ENCODE peak calls at places on chromosomes 7 and 10, in eight cellular contexts. P is heart left ventricle, L is transverse colon, Q is HepG2, W is IMR-90, O is stomach, J is endothelial cell of umbilical vein, T is spleen. X is an unnamed sample. For H3K9me3, the result is how much of the 10 kb centered on the place peaks cover.

GRCh38 chr7:47576031-47576908 is 5.6 kb downstream of the TNS3 start:
- DNase-seq in Q (peak), P (peak), O (peak), T (no peak), J (no peak), W (peak), L (peak), X (peak)

GRCh38 chr10:78331391-78331922 is 297.8 kb downstream of the RPS24 start:
- DNase-seq in L (no peak), P (peak), T (no peak), W (peak), O (no peak), Q (no peak), J (no peak), X (peak)

GRCh38 chr7:15821484-15822122 is 135.1 kb upstream of the MEOX2 start:
- DNase-seq in W (no peak), T (no peak), Q (no peak), P (no peak), J (no peak), O (no peak), L (no peak), X (no peak)

GRCh38 chr10:78045237-78045636 is 11.6 kb downstream of the RPS24 start:
- DNase-seq in L (no peak), O (no peak), J (no peak), Q (no peak), T (no peak), P (no peak), W (no peak), X (no peak)

GRCh38 chr7:64882341-64883112 is 20.5 kb upstream of the ZNF273 start:
- DNase-seq in Q (no peak), O (peak), J (peak), P (peak), W (no peak), T (peak), L (peak), X (peak)

GRCh38 chr7:11557627-11558026 is 274.4 kb downstream of the THSD7A start:
- DNase-seq in W (no peak), Q (peak), O (no peak), J (peak), L (no peak), P (no peak), T (no peak), X (no peak)

GRCh38 chr10:73641272-73642060 is at the start of gene MYOZ1:
- DNase-seq in J (no peak), T (no peak), L (no peak), P (no peak), W (no peak), Q (no peak), O (no peak), X (no peak)

GRCh38 chr10:31745612-31746376 is 182.8 kb downstream of the ARHGAP12 start:
- DNase-seq in P (no peak), O (no peak), Q (peak), J (peak), L (no peak), W (peak), T (no peak), X (no peak)

GRCh38 chr10:43361532-43362190 is 9.8 kb upstream of the FXYD4 start:
- DNase-seq in L (no peak), W (no peak), P (no peak), O (no peak), Q (no peak), T (no peak), J (no peak), X (no peak)

GRCh38 chr7:92778972-92779371 is 57.4 kb downstream of the CDK6 start:
- DNase-seq in L (peak), Q (no peak), T (no peak), P (peak), W (peak), O (no peak), J (no peak), X (peak)

GRCh38 chr10:132431537-132432175 is 34.7 kb downstream of the PWWP2B start:
- DNase-seq in J (no peak), L (no peak), O (no peak), P (no peak), W (no peak), T (no peak), Q (no peak), X (no peak)

GRCh38 chr10:35409094-35409582 is 72.8 kb downstream of the CCNY start:
- DNase-seq in O (no peak), Q (no peak), W (peak), T (no peak), P (peak), J (peak), L (no peak), X (peak)

GRCh38 chr7:27173412-27174076 is 576 bp downstream of the HOXA10 start:
- DNase-seq in W (no peak), T (peak), O (peak), P (no peak), Q (no peak), L (peak), J (peak), X (peak)

GRCh38 chr7:47783456-47784240 is 164.6 kb downstream of the PKD1L1 start:
- DNase-seq in J (peak), W (peak), Q (peak), L (no peak), T (no peak), P (no peak), O (no peak), X (peak)

GRCh38 chr10:22022257-22023051 is 18.9 kb upstream of the DNAJC1 start:
- DNase-seq in J (no peak), P (peak), L (peak), T (no peak), Q (no peak), O (no peak), W (no peak), X (no peak)

GRCh38 chr10:116748041-116748440 is 5.7 kb upstream of the HSPA12A start:
- DNase-seq in T (no peak), L (peak), W (peak), J (no peak), P (no peak), Q (peak), O (no peak), X (peak)

GRCh38 chr7:84674236-84674913 is 479.8 kb upstream of the SEMA3A start:
- DNase-seq in W (no peak), L (no peak), O (no peak), T (no peak), P (no peak), Q (no peak), J (peak), X (no peak)

GRCh38 chr10:112875474-112876267 is 74.4 kb upstream of the TCF7L2 start:
- DNase-seq in P (no peak), L (peak), O (peak), Q (peak), W (peak), J (peak), T (no peak), X (no peak)

GRCh38 chr7:90777075-90777864 is 181.1 kb downstream of the CDK14 start:
- DNase-seq in J (no peak), W (no peak), O (no peak), Q (no peak), L (no peak), T (no peak), P (peak), X (no peak)

GRCh38 chr7:156178214-156178613 is 366.0 kb upstream of the SHH start:
- DNase-seq in P (no peak), W (no peak), O (no peak), J (no peak), Q (no peak), L (no peak), T (peak), X (no peak)

GRCh38 chr10:66472156-66472555 is 453.7 kb upstream of the LRRTM3 start:
- DNase-seq in T (no peak), W (no peak), O (no peak), J (no peak), L (no peak), Q (no peak), P (no peak), X (no peak)

GRCh38 chr7:97064972-97065587 is 40.4 kb upstream of the DLX5 start:
- DNase-seq in P (no peak), Q (peak), L (no peak), T (no peak), W (peak), O (no peak), J (peak), X (no peak)

GRCh38 chr10:63935705-63936104 is 414.5 kb downstream of the REEP3 start:
- DNase-seq in P (no peak), J (no peak), Q (no peak), L (no peak), T (no peak), W (no peak), O (no peak), X (no peak)

GRCh38 chr7:141123522-141123921 is 49.7 kb downstream of the TMEM178B start:
- DNase-seq in O (no peak), L (no peak), Q (no peak), T (no peak), J (no peak), W (no peak), P (no peak), X (no peak)

GRCh38 chr10:114110174-114110972 is 63.6 kb downstream of the CCDC186 start:
- DNase-seq in P (no peak), L (no peak), W (no peak), T (no peak), O (no peak), Q (no peak), J (no peak), X (no peak)

GRCh38 chr7:102425639-102426267 is 7.6 kb upstream of the ORAI2 start:
- DNase-seq in L (peak), J (no peak), Q (no peak), W (no peak), P (peak), O (peak), T (peak), X (no peak)

GRCh38 chr7:102432476-102433318 is 678 bp upstream of the ORAI2 start:
- DNase-seq in J (no peak), O (no peak), Q (no peak), P (no peak), L (peak), W (no peak), T (no peak), X (no peak)

GRCh38 chr7:102431617-102432298 is 1.6 kb upstream of the ORAI2 start:
- DNase-seq in T (peak), L (peak), Q (peak), J (no peak), O (no peak), P (no peak), W (no peak), X (no peak)

GRCh38 chr7:102426268-102427031 is 6.9 kb upstream of the ORAI2 start:
- DNase-seq in O (no peak), L (peak), T (peak), J (no peak), P (no peak), Q (no peak), W (no peak), X (no peak)

DNA sequence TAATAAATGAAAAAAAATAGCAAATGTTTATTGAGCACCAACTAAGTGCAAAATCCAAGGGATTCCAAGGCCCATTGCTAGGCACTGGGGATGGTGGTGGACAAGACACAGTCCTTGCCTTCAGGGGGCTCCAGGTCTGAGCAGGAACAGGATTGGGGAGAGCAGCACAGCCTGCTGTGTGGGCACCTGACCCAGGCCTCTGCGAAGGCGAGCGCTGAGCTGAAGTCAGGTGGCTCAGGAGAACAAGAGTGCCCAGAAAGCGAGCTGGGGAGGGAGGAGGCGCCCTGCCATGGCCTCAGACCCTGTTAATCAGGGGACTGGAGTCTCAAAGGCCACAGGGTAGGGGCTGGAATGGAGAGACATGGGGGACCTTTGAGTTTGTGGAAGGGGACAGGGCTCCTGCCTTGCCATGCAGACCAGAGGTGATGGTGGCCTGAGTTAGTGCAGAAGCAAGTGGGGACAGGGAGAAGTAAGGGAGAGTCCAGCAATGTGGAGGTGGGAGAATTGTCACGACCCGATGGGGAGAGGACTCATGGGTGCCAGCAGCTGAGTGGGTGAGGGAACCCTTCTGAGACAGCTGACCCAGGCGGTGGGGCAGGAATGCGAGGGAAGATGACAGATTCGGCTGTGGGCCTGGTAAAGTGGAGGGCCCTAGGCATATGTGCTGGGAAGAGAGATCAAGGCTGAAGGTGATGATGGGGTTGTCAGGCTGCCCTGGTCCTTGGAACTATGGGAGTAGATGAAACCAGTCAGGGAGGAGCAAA is 4.1 kb upstream of the ORAI2 start:
- DNase-seq in L (no peak), O (no peak), W (no peak), Q (no peak), T (no peak), J (no peak), P (no peak), X (no peak)
- TF ChIP-seq POLR2A in L (no peak), O (no peak), W (no peak), Q (no peak), T (no peak), J (no peak), P (no peak), X (no peak)

DNA sequence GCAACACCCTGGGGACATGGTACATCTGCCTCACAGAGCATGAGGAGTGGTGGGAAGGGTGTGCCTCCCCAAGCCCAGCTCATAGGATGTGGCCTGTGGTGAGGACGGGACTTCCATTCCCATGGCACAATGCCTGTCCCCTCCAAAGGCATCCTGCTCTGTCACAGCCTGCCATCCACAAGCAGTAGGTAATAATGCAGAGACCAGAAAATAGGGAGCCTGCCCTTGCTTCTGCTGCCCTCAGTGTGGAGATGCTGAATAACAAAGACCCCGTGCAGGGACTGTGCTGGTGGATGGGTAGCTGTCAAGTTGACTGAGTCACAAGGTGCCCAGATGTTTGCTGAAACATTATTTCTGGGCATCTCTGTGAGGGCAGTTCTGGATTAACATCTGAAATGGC is 199.9 kb upstream of the GRB10 start:
- DNase-seq in W (no peak), O (no peak), J (no peak), Q (no peak), T (no peak), L (no peak), P (no peak), X (no peak)
- TF ChIP-seq CTCF in W (no peak), O (no peak), J (peak), Q (peak), T (no peak), L (no peak), P (no peak), X (no peak)

GRCh38 chr7:106543221-106543757 is 117.7 kb downstream of the CCDC71L start:
- DNase-seq in O (no peak), T (no peak), J (no peak), P (no peak), W (no peak), L (no peak), Q (no peak), X (no peak)
- H3K9me3 ChIP-seq in O (under half), T (under half), J (under half), P (under half), W (under half), L (under half), Q (under half), X (under half)

GRCh38 chr10:102796407-102797176 is 40.6 kb downstream of the CYP17A1 start:
- DNase-seq in T (peak), P (peak), L (peak), O (peak), J (peak), Q (no peak), W (peak), X (peak)
- TF ChIP-seq POLR2A in T (no peak), P (peak), L (peak), O (no peak), J (no peak), Q (no peak), W (no peak), X (no peak)

GRCh38 chr7:116341222-116341907 is 131.0 kb downstream of the TES start:
- DNase-seq in P (no peak), W (no peak), L (no peak), T (no peak), J (peak), Q (no peak), O (no peak), X (no peak)
- TF ChIP-seq CTCF in P (no peak), W (no peak), L (no peak), T (no peak), J (peak), Q (peak), O (no peak), X (no peak)

GRCh38 chr10:29870522-29871044 is 188.8 kb downstream of the JCAD start:
- DNase-seq in Q (no peak), J (no peak), L (no peak), T (no peak), P (no peak), O (no peak), W (no peak), X (no peak)
- H3K9me3 ChIP-seq in Q (under half), J (under half), L (under half), T (under half), P (under half), O (under half), W (under half), X (under half)

DNA sequence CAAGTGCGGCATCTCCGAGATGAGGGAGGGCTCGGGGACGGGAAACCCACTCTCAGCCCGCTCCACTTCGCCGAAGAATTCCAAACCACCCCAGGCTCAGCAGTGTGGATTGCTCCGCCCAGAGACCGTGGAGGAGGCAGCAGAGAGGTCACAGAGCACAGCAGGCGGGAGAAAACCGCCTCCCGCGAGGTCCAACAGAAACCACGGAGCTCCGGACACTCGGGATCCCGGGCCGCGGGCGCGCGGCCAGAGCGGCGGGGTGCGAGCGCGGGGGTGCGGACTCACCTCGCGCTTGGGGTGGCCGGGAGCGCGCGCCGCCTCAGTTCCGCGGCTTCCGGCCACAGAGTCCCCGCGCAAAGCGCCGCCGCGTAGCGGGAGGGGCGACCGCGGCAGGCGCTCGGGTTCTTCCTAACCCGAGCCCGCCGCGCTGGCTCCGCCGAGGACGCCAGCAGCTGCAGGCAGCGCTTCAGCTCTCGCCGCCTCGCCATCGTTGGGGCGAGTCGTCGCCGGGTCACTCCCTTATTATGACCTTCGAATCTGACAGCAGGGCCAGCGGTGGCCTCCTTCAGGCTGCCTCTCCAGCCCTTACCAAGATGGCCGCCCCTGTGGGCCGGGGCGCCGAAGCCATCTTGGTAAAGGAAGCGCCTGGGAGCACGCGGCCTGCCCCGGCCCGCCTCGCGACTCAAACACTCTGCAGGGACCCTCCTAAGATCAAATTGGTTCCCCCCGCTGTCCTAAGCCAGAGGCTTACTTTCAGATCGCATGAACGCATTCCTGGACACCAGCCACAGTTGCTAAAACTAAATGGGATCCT is at the start of gene NAPEPLD:
- DNase-seq in L (peak), J (peak), W (peak), O (peak), T (peak), Q (peak), P (peak), X (peak)
- TF ChIP-seq POLR2A in L (peak), J (peak), W (peak), O (no peak), T (no peak), Q (peak), P (peak), X (no peak)

GRCh38 chr10:53997953-53998352 is 803.1 kb downstream of the PCDH15 start:
- DNase-seq in O (no peak), L (no peak), Q (peak), W (no peak), P (no peak), J (peak), T (no peak), X (no peak)
- TF ChIP-seq CTCF in O (no peak), L (peak), Q (peak), W (no peak), P (no peak), J (peak), T (no peak), X (no peak)

GRCh38 chr7:158268851-158269535 is 318.6 kb downstream of the PTPRN2 start:
- DNase-seq in J (no peak), L (peak), O (no peak), Q (no peak), W (no peak), P (peak), T (peak), X (peak)

GRCh38 chr7:158270856-158271413 is 316.7 kb downstream of the PTPRN2 start:
- DNase-seq in W (no peak), P (peak), J (no peak), L (no peak), T (peak), O (no peak), Q (no peak), X (peak)

GRCh38 chr7:158271646-158272045 is 316.0 kb downstream of the PTPRN2 start:
- DNase-seq in L (no peak), W (no peak), T (peak), J (no peak), O (no peak), Q (no peak), P (peak), X (peak)

GRCh38 chr7:158272091-158272490 is 315.5 kb downstream of the PTPRN2 start:
- DNase-seq in O (no peak), W (no peak), P (peak), T (peak), J (no peak), Q (no peak), L (no peak), X (peak)

DNA sequence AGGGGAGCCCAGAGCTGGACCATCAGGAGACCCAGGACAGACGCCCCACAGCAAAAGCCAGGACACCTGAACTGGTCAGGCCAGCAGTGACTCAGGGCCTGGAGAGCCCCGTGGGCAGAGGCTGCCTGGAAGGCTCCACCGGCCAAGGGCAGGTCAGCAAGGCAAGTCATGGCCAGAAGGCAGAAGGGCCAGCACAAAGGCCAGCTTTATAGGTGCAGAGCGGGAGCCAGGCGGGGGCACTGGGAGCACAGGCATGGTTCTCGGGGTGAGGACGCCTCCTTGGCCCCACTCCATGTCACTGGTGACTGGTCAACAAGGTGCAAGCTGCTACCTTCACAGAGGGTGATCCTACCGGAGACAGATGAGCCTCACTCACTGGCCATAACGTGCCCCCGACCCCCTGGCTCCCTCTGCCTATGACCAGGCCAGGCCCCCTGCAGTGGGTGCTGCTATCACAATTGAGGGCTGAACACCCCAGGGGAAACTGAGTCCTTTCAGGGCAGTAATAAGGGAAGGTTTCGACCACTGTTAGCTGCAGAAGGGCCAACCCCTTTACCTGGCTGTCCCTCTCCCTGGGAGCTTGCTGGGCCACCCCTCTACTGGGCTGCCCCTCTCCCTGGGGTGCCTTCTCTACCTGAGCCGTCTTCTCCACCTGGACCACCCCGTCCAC is 317.4 kb downstream of the PTPRN2 start:
- DNase-seq in O (no peak), P (peak), W (no peak), T (peak), Q (no peak), J (no peak), L (no peak), X (peak)
- H3K9me3 ChIP-seq in O (under half), P (under half), W (half or more), T (under half), Q (under half), J (under half), L (under half), X (under half)

X was measured in sigmoid colon.